ENCODE peak calls at places on chromosomes 5 and 9, in six cellular contexts. Z is GM23248; H is tibial artery; A is neuronal stem cell; Y is fibroblast of lung; R is CD4-positive, alpha-beta memory T cell. I is an unnamed sample.

GRCh38 chr9:115018547-115019435 is 88.4 kb upstream of the TNFSF8 start:
- DNase-seq in Z (peak; percentile 85), H (no peak), A (no peak), Y (peak; percentile 91), R (no peak), I (no peak)

GRCh38 chr5:142305211-142305610 is 19.6 kb downstream of the SPRY4 start:
- DNase-seq in Z (no peak), H (no peak), A (no peak), Y (no peak), R (no peak), I (no peak)

GRCh38 chr9:101567725-101567993 is 27.1 kb downstream of the PPP3R2 start:
- DNase-seq in Z (no peak), H (no peak), A (no peak), Y (no peak), R (no peak), I (no peak)

GRCh38 chr9:129481824-129482511 is 138.9 kb downstream of the C9orf50 start:
- DNase-seq in Z (peak; percentile 62), H (peak; percentile 79), A (no peak), Y (peak; percentile 56), R (no peak), I (no peak)

GRCh38 chr5:32312194-32312681 is 501 bp downstream of the MTMR12 start:
- DNase-seq in Z (peak; percentile 89), H (peak; percentile 84), A (peak; percentile 47), Y (peak; percentile 74), R (no peak), I (no peak)

GRCh38 chr5:151870820-151871219 is 53.8 kb downstream of the GLRA1 start:
- DNase-seq in Z (peak; percentile 75), H (no peak), A (no peak), Y (peak; percentile 74), R (no peak), I (no peak)

GRCh38 chr5:5188377-5189020 is 48.4 kb downstream of the ADAMTS16 start:
- DNase-seq in Z (no peak), H (no peak), A (no peak), Y (no peak), R (no peak), I (no peak)

GRCh38 chr5:67193479-67193878 is 3.1 kb downstream of the CD180 start:
- DNase-seq in Z (no peak), H (no peak), A (no peak), Y (no peak), R (no peak), I (no peak)

GRCh38 chr5:150309101-150309897 is 6.6 kb upstream of the ARSI start:
- DNase-seq in Z (peak; percentile 13), H (no peak), A (no peak), Y (no peak), R (no peak), I (peak; percentile 5)

GRCh38 chr9:69379250-69379982 is 54.4 kb downstream of the ENTREP1 start:
- DNase-seq in Z (peak; percentile 56), H (no peak), A (no peak), Y (peak; percentile 71), R (no peak), I (no peak)

GRCh38 chr9:87494970-87495471 is 2.6 kb upstream of the DAPK1 start:
- DNase-seq in Z (no peak), H (no peak), A (no peak), Y (peak; percentile 19), R (no peak), I (no peak)

GRCh38 chr5:139688088-139688702 is 40.0 kb downstream of the CXXC5 start:
- DNase-seq in Z (no peak), H (no peak), A (no peak), Y (no peak), R (no peak), I (no peak)

GRCh38 chr5:57247765-57248164 is 73.9 kb downstream of the GPBP1 start:
- DNase-seq in Z (no peak), H (no peak), A (no peak), Y (no peak), R (no peak), I (no peak)

GRCh38 chr5:60487885-60488425 is 212.0 kb downstream of the DEPDC1B start:
- DNase-seq in Z (peak; percentile 13), H (no peak), A (no peak), Y (no peak), R (no peak), I (no peak)

GRCh38 chr5:144336619-144337018 is 165.9 kb downstream of the KCTD16 start:
- DNase-seq in Z (no peak), H (no peak), A (no peak), Y (no peak), R (no peak), I (no peak)

GRCh38 chr5:143931389-143931984 is 119.5 kb downstream of the HMHB1 start:
- DNase-seq in Z (no peak), H (no peak), A (no peak), Y (no peak), R (no peak), I (no peak)

GRCh38 chr9:68912561-68912960 is 101.4 kb downstream of the PRKACG start:
- DNase-seq in Z (no peak), H (no peak), A (no peak), Y (no peak), R (no peak), I (peak; percentile 56)

GRCh38 chr5:128844354-128844923 is 120.8 kb upstream of the SLC27A6 start:
- DNase-seq in Z (peak; percentile 40), H (no peak), A (peak; percentile 6), Y (peak; percentile 10), R (no peak), I (peak; percentile 5)

GRCh38 chr5:32489791-32490581 is 45.4 kb upstream of the ZFR start:
- DNase-seq in Z (peak; percentile 89), H (peak; percentile 81), A (peak; percentile 67), Y (peak; percentile 80), R (peak; percentile 70), I (peak; percentile 66)

GRCh38 chr5:8456846-8457186 is 587.9 kb downstream of the MTRR start:
- DNase-seq in Z (peak; percentile 70), H (no peak), A (no peak), Y (no peak), R (no peak), I (no peak)
- H3K27ac ChIP-seq in Z (peak overlapping the region; percentile 99), H (peak overlapping the region; percentile 90), A (no peak overlapping the region), Y (peak overlapping the region; percentile 46), R (peak overlapping the region; percentile 29), I (peak overlapping the region; percentile 23)

GRCh38 chr5:112136773-112137172 is 282.3 kb downstream of the EPB41L4A start:
- DNase-seq in Z (no peak), H (no peak), A (no peak), Y (no peak), R (no peak), I (peak; percentile 31)
- H3K4me3 ChIP-seq in Z (no peak overlapping the region), H (no peak overlapping the region), A (no peak overlapping the region), Y (no peak overlapping the region), R (no peak overlapping the region), I (no peak overlapping the region)

GRCh38 chr5:113682497-113683136 is 169.1 kb downstream of the YTHDC2 start:
- DNase-seq in Z (peak; percentile 15), H (no peak), A (peak; percentile 12), Y (no peak), R (no peak), I (no peak)
- H3K27ac ChIP-seq in Z (no peak overlapping the region), H (no peak overlapping the region), A (no peak overlapping the region), Y (no peak overlapping the region), R (no peak overlapping the region), I (no peak overlapping the region)

GRCh38 chr9:19411316-19411715 is 2.5 kb downstream of the ACER2 start:
- DNase-seq in Z (peak; percentile 76), H (no peak), A (no peak), Y (peak; percentile 76), R (no peak), I (no peak)

GRCh38 chr9:19410594-19410993 is 1.8 kb downstream of the ACER2 start:
- DNase-seq in Z (peak; percentile 7), H (no peak), A (no peak), Y (no peak), R (no peak), I (no peak)

GRCh38 chr9:19409406-19410194 is 791 bp downstream of the ACER2 start:
- DNase-seq in Z (peak; percentile 18), H (peak; percentile 84), A (no peak), Y (peak; percentile 12), R (no peak), I (peak; percentile 23)

GRCh38 chr9:19408693-19409405 is at the start of gene ACER2:
- DNase-seq in Z (peak; percentile 89), H (peak; percentile 98), A (peak; percentile 90), Y (peak; percentile 88), R (peak; percentile 94), I (peak; percentile 92)

DNA sequence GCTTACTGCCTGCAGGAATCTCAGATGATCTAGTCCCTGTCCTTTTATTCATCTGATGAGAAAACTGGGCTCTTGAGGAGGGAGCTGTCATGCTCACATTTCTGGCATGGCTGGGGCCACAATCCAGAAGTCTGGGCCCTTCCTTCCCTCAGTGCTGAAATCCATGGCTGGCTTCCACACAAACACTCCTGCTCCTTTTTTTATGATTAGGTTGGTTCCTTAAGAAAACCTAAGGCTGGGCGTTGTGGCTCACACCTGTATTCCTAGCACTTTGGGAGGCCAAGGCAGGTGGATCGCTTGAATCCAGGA is 1.3 kb downstream of the ACER2 start:
- DNase-seq in Z (no peak), H (no peak), A (no peak), Y (no peak), R (no peak), I (no peak)
- H3K4me3 ChIP-seq in Z (peak overlapping the region; percentile 91), H (peak overlapping the region; percentile 64), A (peak overlapping the region; percentile 60), Y (no peak overlapping the region), R (no peak overlapping the region), I (peak overlapping the region; percentile 82)

DNA sequence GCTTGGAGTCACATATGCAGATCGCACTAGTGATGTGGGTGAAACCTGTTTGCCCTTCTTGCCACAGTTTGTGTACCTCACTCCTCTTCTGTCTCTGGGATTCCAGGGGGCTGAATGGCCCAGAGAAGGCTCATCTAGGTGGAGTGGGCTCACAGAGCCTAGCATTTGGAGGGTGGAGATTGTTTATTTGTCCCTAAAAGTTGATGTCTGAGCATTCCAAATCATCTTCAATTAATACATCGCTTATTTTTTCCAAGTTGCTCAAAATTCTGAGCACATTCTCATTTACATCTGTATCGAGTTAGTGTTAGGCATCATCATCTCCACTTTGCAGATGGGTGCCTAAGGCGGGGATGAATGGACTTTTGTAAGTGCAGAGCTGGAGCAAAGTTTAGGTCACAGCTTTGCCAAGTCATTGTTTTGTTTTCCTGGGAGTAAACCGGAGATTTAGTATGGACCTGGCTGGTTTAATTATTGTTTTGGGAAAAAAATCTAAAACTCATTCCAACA is 2.0 kb downstream of the ABL1 start:
- DNase-seq in Z (peak; percentile 86), H (no peak), A (no peak), Y (peak; percentile 62), R (no peak), I (no peak)
- H3K27ac ChIP-seq in Z (peak overlapping the region; percentile 96), H (peak overlapping the region; percentile 91), A (no peak overlapping the region), Y (peak overlapping the region; percentile 98), R (no peak overlapping the region), I (no peak overlapping the region)

DNA sequence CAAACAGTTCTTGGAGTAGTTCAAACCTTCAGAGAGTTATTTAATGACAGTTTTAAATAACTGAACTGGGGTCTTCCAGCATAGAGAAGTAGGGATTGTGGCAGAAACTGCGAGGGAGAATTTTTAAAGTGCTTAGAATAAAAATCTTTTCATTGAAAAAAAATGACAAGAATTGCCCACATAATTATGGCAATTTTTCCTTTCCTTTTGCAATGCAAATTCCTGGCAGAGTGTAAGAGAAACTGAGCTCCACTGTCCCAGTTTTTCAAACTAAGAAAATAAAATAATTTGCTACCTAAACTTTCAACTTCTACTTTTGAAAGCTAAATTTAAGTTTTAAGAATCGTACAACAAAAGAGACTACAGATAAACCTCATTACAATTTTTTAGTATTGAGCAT is 2.3 kb upstream of the PTGER4 start:
- DNase-seq in Z (peak; percentile 18), H (no peak), A (no peak), Y (no peak), R (no peak), I (no peak)
- H3K4me3 ChIP-seq in Z (peak overlapping the region; percentile 14), H (no peak overlapping the region), A (no peak overlapping the region), Y (no peak overlapping the region), R (no peak overlapping the region), I (peak overlapping the region; percentile 83)

I was measured in CD4-positive, CD25-positive, alpha-beta regulatory T cell.